ENCODE peak calls at places on chromosomes 3 and 15, in ten cellular contexts. Q is endothelial cell; L is activated effector memory CD4-positive, alpha-beta T cell treated with Interleukin-2 at 50 U/mL for 16 hours; Y is ACHN; M is nucleus accumbens; K is thyroid gland; W is CD8-positive, alpha-beta memory T cell; A is posterior cingulate gyrus; X is stimulated activated CD4-positive, alpha-beta T cell treated with anti-CD3 and anti-CD28 coated beads, Interleukin-2, amount 100 ng/mL, for 48 hours; V is activated gamma-delta T cell treated with Interleukin-2 at 50 U/mL for 16 hours. E is an unnamed sample.

GRCh38 chr3:23938657-23939056 is 6.4 kb upstream of the NR1D2 start:
- DNase-seq in K (no peak), M (no peak), W (no peak), Q (no peak), L (no peak), V (no peak), A (no peak), X (no peak), Y (no peak), E (no peak)

GRCh38 chr3:99962703-99963102 is 145.0 kb downstream of the CMSS1 start:
- DNase-seq in Q (no peak), L (no peak), V (no peak), Y (no peak), K (no peak), W (no peak), M (no peak), A (no peak), X (no peak), E (no peak)

GRCh38 chr15:64636101-64636500 is 139.3 kb downstream of the RBPMS2 start:
- DNase-seq in Q (no peak), X (no peak), A (no peak), M (no peak), Y (no peak), V (no peak), L (no peak), W (no peak), K (no peak), E (no peak)

GRCh38 chr3:13636874-13637273 is 87.9 kb downstream of the FBLN2 start:
- DNase-seq in Q (no peak), Y (no peak), W (no peak), L (no peak), M (no peak), V (no peak), K (no peak), X (no peak), A (no peak), E (no peak)

GRCh38 chr15:69217381-69217780 is 56.9 kb downstream of the GLCE start:
- DNase-seq in L (no peak), W (no peak), V (no peak), X (no peak), Q (no peak), M (no peak), A (no peak), Y (no peak), K (no peak), E (no peak)

GRCh38 chr3:108662141-108662738 is 72.7 kb downstream of the DZIP3 start:
- DNase-seq in M (no peak), L (no peak), X (peak), Q (peak), K (peak), Y (peak), A (no peak), V (peak), W (no peak), E (no peak)

GRCh38 chr3:119937229-119937628 is 155.3 kb downstream of the NR1I2 start:
- DNase-seq in A (no peak), Q (no peak), W (no peak), K (no peak), L (no peak), M (no peak), Y (peak), X (peak), V (peak), E (no peak)

GRCh38 chr3:141279074-141279945 is 47.7 kb downstream of the PXYLP1 start:
- DNase-seq in Q (no peak), M (no peak), L (no peak), K (no peak), Y (peak), A (no peak), V (no peak), W (no peak), X (no peak), E (no peak)

GRCh38 chr15:74628949-74629348 is 13.3 kb downstream of the CLK3 start:
- DNase-seq in X (no peak), K (no peak), M (no peak), Y (no peak), Q (no peak), A (peak), V (no peak), L (no peak), W (no peak), E (no peak)

GRCh38 chr3:102537122-102537521 is 102.3 kb downstream of the ZPLD1 start:
- DNase-seq in A (no peak), Q (no peak), W (no peak), V (no peak), L (no peak), X (no peak), K (no peak), M (no peak), Y (no peak), E (no peak)

E was measured in sigmoid colon.